ENCODE peak calls at places on chromosomes 12 and 14, in five cellular contexts. One of them, this sample, is unnamed.

GRCh38 chr12:68374315-68374982 is 42.3 kb upstream of the MDM1 start:
- DNase-seq in CD4-positive, alpha-beta T cell: no peak
- DNase-seq in psoas muscle: no peak
- DNase-seq in cardiac muscle cell: no peak
- DNase-seq in adrenal gland: no peak
- DNase-seq in this sample: no peak

GRCh38 chr12:116717466-116718457 is 20.1 kb downstream of the SPRING1 start:
- DNase-seq in CD4-positive, alpha-beta T cell: no peak
- DNase-seq in psoas muscle: peak; percentile 84
- DNase-seq in cardiac muscle cell: peak; percentile 80
- DNase-seq in adrenal gland: peak; percentile 55
- DNase-seq in this sample: no peak

GRCh38 chr14:93375673-93376156 is 28.7 kb downstream of the COX8C start:
- DNase-seq in CD4-positive, alpha-beta T cell: no peak
- DNase-seq in psoas muscle: no peak
- DNase-seq in cardiac muscle cell: no peak
- DNase-seq in adrenal gland: no peak
- DNase-seq in this sample: no peak

GRCh38 chr12:75315518-75315917 is 14.6 kb downstream of the CAPS2 start:
- DNase-seq in CD4-positive, alpha-beta T cell: no peak
- DNase-seq in psoas muscle: no peak
- DNase-seq in cardiac muscle cell: peak; percentile 21
- DNase-seq in adrenal gland: no peak
- DNase-seq in this sample: no peak

GRCh38 chr12:120100630-120101029 is 15.9 kb downstream of the RAB35 start:
- DNase-seq in CD4-positive, alpha-beta T cell: no peak
- DNase-seq in psoas muscle: peak; percentile 83
- DNase-seq in cardiac muscle cell: peak; percentile 63
- DNase-seq in adrenal gland: peak; percentile 94
- DNase-seq in this sample: peak; percentile 86

GRCh38 chr12:71671816-71672215 is 7.7 kb downstream of the THAP2 start:
- DNase-seq in CD4-positive, alpha-beta T cell: no peak
- DNase-seq in psoas muscle: no peak
- DNase-seq in cardiac muscle cell: no peak
- DNase-seq in adrenal gland: no peak
- DNase-seq in this sample: no peak

GRCh38 chr12:103350116-103350515 is 145.7 kb downstream of the C12orf42 start:
- DNase-seq in CD4-positive, alpha-beta T cell: no peak
- DNase-seq in psoas muscle: no peak
- DNase-seq in cardiac muscle cell: no peak
- DNase-seq in adrenal gland: no peak
- DNase-seq in this sample: no peak

GRCh38 chr14:63852271-63852816 is 460 bp upstream of the SYNE2 start:
- DNase-seq in CD4-positive, alpha-beta T cell: no peak
- DNase-seq in psoas muscle: no peak
- DNase-seq in cardiac muscle cell: peak; percentile 38
- DNase-seq in adrenal gland: no peak
- DNase-seq in this sample: no peak

GRCh38 chr14:100105357-100106169 is 40.3 kb downstream of the EVL start:
- DNase-seq in CD4-positive, alpha-beta T cell: no peak
- DNase-seq in psoas muscle: no peak
- DNase-seq in cardiac muscle cell: no peak
- DNase-seq in adrenal gland: no peak
- DNase-seq in this sample: no peak

GRCh38 chr14:70045715-70046535 is 142.8 kb downstream of the SLC8A3 start:
- DNase-seq in CD4-positive, alpha-beta T cell: no peak
- DNase-seq in psoas muscle: peak; percentile 56
- DNase-seq in cardiac muscle cell: peak; percentile 79
- DNase-seq in adrenal gland: peak; percentile 81
- DNase-seq in this sample: peak; percentile 59

GRCh38 chr14:96198430-96199133 is 6.1 kb upstream of the BDKRB2 start:
- DNase-seq in CD4-positive, alpha-beta T cell: no peak
- DNase-seq in psoas muscle: no peak
- DNase-seq in cardiac muscle cell: no peak
- DNase-seq in adrenal gland: no peak
- DNase-seq in this sample: peak; percentile 8

GRCh38 chr14:106518054-106518943 is 991.9 kb downstream of the TMEM121 start:
- DNase-seq in CD4-positive, alpha-beta T cell: peak; percentile 88
- DNase-seq in psoas muscle: peak; percentile 34
- DNase-seq in cardiac muscle cell: no peak
- DNase-seq in adrenal gland: peak; percentile 11
- DNase-seq in this sample: no peak

GRCh38 chr12:62588916-62589315 is 122.3 kb downstream of the MON2 start:
- DNase-seq in CD4-positive, alpha-beta T cell: no peak
- DNase-seq in psoas muscle: no peak
- DNase-seq in cardiac muscle cell: no peak
- DNase-seq in adrenal gland: no peak
- DNase-seq in this sample: no peak

GRCh38 chr12:28961948-28962384 is 187.1 kb upstream of the FAR2 start:
- DNase-seq in CD4-positive, alpha-beta T cell: no peak
- DNase-seq in psoas muscle: no peak
- DNase-seq in cardiac muscle cell: peak; percentile 58
- DNase-seq in adrenal gland: no peak
- DNase-seq in this sample: no peak

GRCh38 chr14:21090940-21091663 is 7.4 kb downstream of the ZNF219 start:
- DNase-seq in CD4-positive, alpha-beta T cell: no peak
- DNase-seq in psoas muscle: no peak
- DNase-seq in cardiac muscle cell: no peak
- DNase-seq in adrenal gland: no peak
- DNase-seq in this sample: no peak

GRCh38 chr14:76867536-76868452 is 41.6 kb downstream of the LRRC74A start:
- DNase-seq in CD4-positive, alpha-beta T cell: peak; percentile 35
- DNase-seq in psoas muscle: no peak
- DNase-seq in cardiac muscle cell: no peak
- DNase-seq in adrenal gland: no peak
- DNase-seq in this sample: no peak

GRCh38 chr12:124520258-124520657 is 47.2 kb downstream of the NCOR2 start:
- DNase-seq in CD4-positive, alpha-beta T cell: no peak
- DNase-seq in psoas muscle: no peak
- DNase-seq in cardiac muscle cell: peak; percentile 83
- DNase-seq in adrenal gland: peak; percentile 75
- DNase-seq in this sample: no peak

GRCh38 chr12:61546296-61546695 is 713.9 kb upstream of the USP15 start:
- DNase-seq in CD4-positive, alpha-beta T cell: no peak
- DNase-seq in psoas muscle: no peak
- DNase-seq in cardiac muscle cell: no peak
- DNase-seq in adrenal gland: no peak
- DNase-seq in this sample: no peak

GRCh38 chr14:22786685-22787084 is 20.2 kb downstream of the OXA1L start:
- DNase-seq in CD4-positive, alpha-beta T cell: no peak
- DNase-seq in psoas muscle: no peak
- DNase-seq in cardiac muscle cell: no peak
- DNase-seq in adrenal gland: no peak
- DNase-seq in this sample: no peak

GRCh38 chr12:1773937-1774655 is 46.3 kb upstream of the LRTM2 start:
- DNase-seq in CD4-positive, alpha-beta T cell: no peak
- DNase-seq in psoas muscle: no peak
- DNase-seq in cardiac muscle cell: no peak
- DNase-seq in adrenal gland: no peak
- DNase-seq in this sample: no peak

GRCh38 chr12:75623631-75624118 is 112.3 kb upstream of the KRR1 start:
- DNase-seq in CD4-positive, alpha-beta T cell: no peak
- DNase-seq in psoas muscle: no peak
- DNase-seq in cardiac muscle cell: peak; percentile 68
- DNase-seq in adrenal gland: peak; percentile 6
- DNase-seq in this sample: no peak

GRCh38 chr14:38469156-38469555 is 213.3 kb upstream of the CLEC14A start:
- DNase-seq in CD4-positive, alpha-beta T cell: no peak
- DNase-seq in psoas muscle: no peak
- DNase-seq in cardiac muscle cell: peak; percentile 58
- DNase-seq in adrenal gland: no peak
- DNase-seq in this sample: no peak

GRCh38 chr12:75953312-75953906 is 78.2 kb downstream of the PHLDA1 start:
- DNase-seq in CD4-positive, alpha-beta T cell: no peak
- DNase-seq in psoas muscle: no peak
- DNase-seq in cardiac muscle cell: peak; percentile 38
- DNase-seq in adrenal gland: no peak
- DNase-seq in this sample: no peak

GRCh38 chr14:61385002-61385685 is 63.8 kb downstream of the PRKCH start:
- DNase-seq in CD4-positive, alpha-beta T cell: peak; percentile 31
- DNase-seq in psoas muscle: no peak
- DNase-seq in cardiac muscle cell: no peak
- DNase-seq in adrenal gland: no peak
- DNase-seq in this sample: no peak

GRCh38 chr12:18919826-18920511 is 182.1 kb downstream of the CAPZA3 start:
- DNase-seq in CD4-positive, alpha-beta T cell: no peak
- DNase-seq in psoas muscle: no peak
- DNase-seq in cardiac muscle cell: no peak
- DNase-seq in adrenal gland: no peak
- DNase-seq in this sample: no peak

GRCh38 chr12:54039417-54040147 is 6.7 kb downstream of the HOXC5 start:
- DNase-seq in CD4-positive, alpha-beta T cell: no peak
- DNase-seq in psoas muscle: peak; percentile 62
- DNase-seq in cardiac muscle cell: no peak
- DNase-seq in adrenal gland: no peak
- DNase-seq in this sample: no peak

GRCh38 chr14:101335061-101335661 is 226.1 kb upstream of the DIO3 start:
- DNase-seq in CD4-positive, alpha-beta T cell: no peak
- DNase-seq in psoas muscle: no peak
- DNase-seq in cardiac muscle cell: peak; percentile 5
- DNase-seq in adrenal gland: no peak
- DNase-seq in this sample: no peak

GRCh38 chr12:79191391-79191790 is 326.8 kb downstream of the SYT1 start:
- DNase-seq in CD4-positive, alpha-beta T cell: no peak
- DNase-seq in psoas muscle: no peak
- DNase-seq in cardiac muscle cell: no peak
- DNase-seq in adrenal gland: no peak
- DNase-seq in this sample: no peak

GRCh38 chr12:12533238-12533829 is 29.3 kb downstream of the DUSP16 start:
- DNase-seq in CD4-positive, alpha-beta T cell: no peak
- DNase-seq in psoas muscle: no peak
- DNase-seq in cardiac muscle cell: peak; percentile 8
- DNase-seq in adrenal gland: peak; percentile 80
- DNase-seq in this sample: no peak

GRCh38 chr12:100995201-100995600 is 200.6 kb downstream of the ANO4 start:
- DNase-seq in CD4-positive, alpha-beta T cell: no peak
- DNase-seq in psoas muscle: no peak
- DNase-seq in cardiac muscle cell: peak; percentile 44
- DNase-seq in adrenal gland: no peak
- DNase-seq in this sample: no peak

GRCh38 chr12:53267309-53268008 is 640 bp upstream of the ESPL1 start:
- DNase-seq in CD4-positive, alpha-beta T cell: no peak
- DNase-seq in psoas muscle: no peak
- DNase-seq in cardiac muscle cell: no peak
- DNase-seq in adrenal gland: no peak
- DNase-seq in this sample: no peak

GRCh38 chr12:104485651-104486341 is 29.0 kb downstream of the CHST11 start:
- DNase-seq in CD4-positive, alpha-beta T cell: peak; percentile 48
- DNase-seq in psoas muscle: no peak
- DNase-seq in cardiac muscle cell: no peak
- DNase-seq in adrenal gland: no peak
- DNase-seq in this sample: no peak
- H3K27ac ChIP-seq in CD4-positive, alpha-beta T cell: peak overlapping the region; percentile 33
- H3K27ac ChIP-seq in psoas muscle: no peak overlapping the region
- H3K27ac ChIP-seq in cardiac muscle cell: peak overlapping the region; percentile 12
- H3K27ac ChIP-seq in adrenal gland: no peak overlapping the region
- H3K27ac ChIP-seq in this sample: no peak overlapping the region

GRCh38 chr12:16016748-16017147 is 105.6 kb downstream of the DERA start:
- DNase-seq in CD4-positive, alpha-beta T cell: no peak
- DNase-seq in psoas muscle: no peak
- DNase-seq in cardiac muscle cell: no peak
- DNase-seq in adrenal gland: no peak
- DNase-seq in this sample: no peak
- H3K27ac ChIP-seq in CD4-positive, alpha-beta T cell: no peak overlapping the region
- H3K27ac ChIP-seq in psoas muscle: no peak overlapping the region
- H3K27ac ChIP-seq in cardiac muscle cell: no peak overlapping the region
- H3K27ac ChIP-seq in adrenal gland: no peak overlapping the region
- H3K27ac ChIP-seq in this sample: no peak overlapping the region

DNA sequence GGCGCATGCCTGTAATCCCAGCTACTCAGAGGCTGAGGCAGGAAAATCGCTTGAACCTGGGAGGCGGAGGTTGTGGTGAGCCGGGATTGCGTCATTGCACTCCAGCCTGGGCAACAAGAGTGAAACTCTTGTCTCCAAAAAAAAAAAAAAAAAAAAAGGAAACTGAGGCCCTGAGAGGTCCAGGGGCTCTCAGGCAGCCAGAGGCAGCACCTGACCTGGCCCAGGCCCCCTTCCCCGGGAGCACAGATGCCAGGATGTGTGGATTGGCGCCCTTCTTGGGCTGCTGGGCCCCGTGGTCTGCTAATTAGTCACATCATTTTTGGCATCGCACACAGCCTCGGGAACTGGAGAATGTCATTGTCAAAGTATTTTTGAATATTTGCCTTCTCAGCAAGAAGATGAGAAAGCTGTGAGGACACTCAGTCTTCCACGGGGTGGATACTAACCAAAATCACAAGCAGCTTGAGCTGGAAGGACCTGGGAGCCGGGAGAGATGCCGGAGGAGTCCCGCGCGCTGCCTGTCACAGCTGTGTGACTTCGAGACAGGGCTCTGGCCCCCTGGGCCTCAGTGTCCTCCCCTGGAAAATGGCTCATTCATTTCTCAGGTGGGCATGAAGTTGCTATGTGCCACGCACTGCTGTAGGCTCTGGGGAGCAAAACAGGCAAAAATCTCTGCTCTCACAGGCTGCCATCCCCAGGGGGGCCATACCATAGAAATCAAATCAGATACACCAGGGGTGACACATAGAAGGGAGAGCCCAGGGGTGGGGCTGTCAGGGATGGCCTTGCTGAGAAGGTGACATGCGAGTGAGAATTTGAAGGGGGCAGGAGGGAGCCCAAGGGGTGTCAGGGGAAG is 12.5 kb upstream of the RCOR1 start:
- DNase-seq in CD4-positive, alpha-beta T cell: no peak
- DNase-seq in psoas muscle: peak; percentile 28
- DNase-seq in cardiac muscle cell: peak; percentile 83
- DNase-seq in adrenal gland: no peak
- DNase-seq in this sample: no peak
- H3K27ac ChIP-seq in CD4-positive, alpha-beta T cell: no peak overlapping the region
- H3K27ac ChIP-seq in psoas muscle: no peak overlapping the region
- H3K27ac ChIP-seq in cardiac muscle cell: no peak overlapping the region
- H3K27ac ChIP-seq in adrenal gland: no peak overlapping the region
- H3K27ac ChIP-seq in this sample: no peak overlapping the region

DNA sequence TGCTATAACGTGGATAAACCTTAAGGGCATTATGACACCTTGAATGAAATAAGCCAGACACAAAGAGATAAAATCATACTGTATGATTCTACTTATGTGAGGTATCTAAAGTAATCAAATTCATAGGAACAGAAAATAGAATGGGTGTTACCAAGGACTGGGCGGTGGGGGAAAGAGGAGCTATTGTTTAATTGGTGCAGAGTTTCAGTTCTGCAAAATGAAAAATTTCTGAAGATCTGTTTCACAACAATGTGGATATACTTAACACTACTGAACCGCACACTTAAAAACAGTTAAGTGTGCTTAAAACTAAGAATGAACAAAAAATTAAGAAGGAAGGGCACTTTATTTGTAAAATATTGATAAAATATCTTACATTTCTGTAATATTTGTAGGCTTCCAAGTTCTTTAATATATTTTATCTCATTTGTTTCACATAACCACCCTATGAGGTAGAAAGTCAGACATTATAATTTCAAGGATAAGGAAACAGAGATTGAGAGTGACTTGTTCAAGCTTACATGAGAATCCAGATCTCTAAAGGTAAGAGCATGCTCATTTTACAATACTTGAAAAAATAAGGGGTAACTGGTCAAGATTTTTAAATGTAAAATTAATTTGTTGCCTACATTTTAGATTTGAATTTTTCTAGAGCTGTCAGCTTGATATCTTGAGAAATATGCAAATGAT is 14.9 kb downstream of the LTA4H start:
- DNase-seq in CD4-positive, alpha-beta T cell: no peak
- DNase-seq in psoas muscle: no peak
- DNase-seq in cardiac muscle cell: no peak
- DNase-seq in adrenal gland: no peak
- DNase-seq in this sample: no peak
- H3K27ac ChIP-seq in CD4-positive, alpha-beta T cell: no peak overlapping the region
- H3K27ac ChIP-seq in psoas muscle: no peak overlapping the region
- H3K27ac ChIP-seq in cardiac muscle cell: no peak overlapping the region
- H3K27ac ChIP-seq in adrenal gland: no peak overlapping the region
- H3K27ac ChIP-seq in this sample: no peak overlapping the region

GRCh38 chr12:66662179-66662578 is 16.7 kb downstream of the GRIP1 start:
- DNase-seq in CD4-positive, alpha-beta T cell: no peak
- DNase-seq in psoas muscle: no peak
- DNase-seq in cardiac muscle cell: no peak
- DNase-seq in adrenal gland: no peak
- DNase-seq in this sample: no peak
- H3K27ac ChIP-seq in CD4-positive, alpha-beta T cell: no peak overlapping the region
- H3K27ac ChIP-seq in psoas muscle: no peak overlapping the region
- H3K27ac ChIP-seq in cardiac muscle cell: no peak overlapping the region
- H3K27ac ChIP-seq in adrenal gland: no peak overlapping the region
- H3K27ac ChIP-seq in this sample: no peak overlapping the region